ENCODE peak calls at places on chromosomes 12 and 14, in four cellular contexts. S, C, V and T are unnamed samples.
A peak's percentile ranks its signal among the peaks of the same experiment; 100 is the strongest.

GRCh38 chr14:92039073-92039719 is 663 bp downstream of the TRIP11 start:
- DNase-seq in S (peak; percentile 79), C (peak; percentile 35), V (peak; percentile 77), T (peak; percentile 84)

GRCh38 chr12:31232361-31232965 is 93.5 kb downstream of the SINHCAF start:
- DNase-seq in S (no peak), C (no peak), V (no peak), T (no peak)

GRCh38 chr12:47717443-47718193 is 7.7 kb downstream of the ENDOU start:
- DNase-seq in S (peak; percentile 90), C (peak; percentile 76), V (peak; percentile 42), T (peak; percentile 83)

GRCh38 chr14:74825008-74825407 is 50.9 kb downstream of the PROX2 start:
- DNase-seq in S (no peak), C (no peak), V (no peak), T (peak; percentile 65)

GRCh38 chr12:95959107-95959506 is 16.0 kb downstream of the AMDHD1 start:
- DNase-seq in S (no peak), C (no peak), V (peak; percentile 59), T (peak; percentile 16)

GRCh38 chr14:80805136-80805535 is 136.4 kb downstream of the CEP128 start:
- DNase-seq in S (no peak), C (no peak), V (no peak), T (no peak)

GRCh38 chr14:45526715-45527549 is 273.9 kb upstream of the MIS18BP1 start:
- DNase-seq in S (peak; percentile 73), C (peak; percentile 5), V (peak; percentile 63), T (no peak)

GRCh38 chr14:68012861-68013260 is 193.3 kb downstream of the RAD51B start:
- DNase-seq in S (no peak), C (no peak), V (no peak), T (no peak)

GRCh38 chr12:4107436-4107878 is 166.1 kb upstream of the CCND2 start:
- DNase-seq in S (peak; percentile 53), C (peak; percentile 57), V (peak; percentile 55), T (peak; percentile 50)

GRCh38 chr14:46580941-46581671 is 70.5 kb downstream of the RPL10L start:
- DNase-seq in S (peak; percentile 51), C (peak; percentile 3), V (peak; percentile 16), T (peak; percentile 63)

GRCh38 chr14:103803661-103804060 is 43.7 kb downstream of the PPP1R13B start:
- DNase-seq in S (no peak), C (no peak), V (no peak), T (no peak)

GRCh38 chr12:475286-475685 is 15.5 kb downstream of the B4GALNT3 start:
- DNase-seq in S (no peak), C (no peak), V (no peak), T (no peak)

GRCh38 chr14:77707355-77707723 is 484 bp downstream of the ALKBH1 start:
- DNase-seq in S (no peak), C (peak; percentile 26), V (peak; percentile 14), T (peak; percentile 49)

GRCh38 chr12:113720629-113721028 is 245.5 kb downstream of the RBM19 start:
- DNase-seq in S (no peak), C (no peak), V (peak; percentile 23), T (no peak)

GRCh38 chr12:68159681-68160304 is at the start of gene IFNG:
- DNase-seq in S (no peak), C (no peak), V (no peak), T (no peak)

GRCh38 chr14:31320216-31320615 is 100.1 kb downstream of the HEATR5A start:
- DNase-seq in S (no peak), C (no peak), V (no peak), T (no peak)

GRCh38 chr14:31926123-31926522 is 151.0 kb upstream of the ARHGAP5 start:
- DNase-seq in S (no peak), C (peak; percentile 29), V (peak; percentile 87), T (peak; percentile 60)

GRCh38 chr14:98932436-98933325 is 339.3 kb downstream of the BCL11B start:
- DNase-seq in S (no peak), C (no peak), V (no peak), T (no peak)

GRCh38 chr12:7241404-7242005 is 52.0 kb downstream of the PEX5 start:
- DNase-seq in S (no peak), C (peak; percentile 41), V (no peak), T (no peak)

GRCh38 chr12:20376984-20377383 is 8.6 kb downstream of the PDE3A start:
- DNase-seq in S (no peak), C (no peak), V (no peak), T (peak; percentile 60)

GRCh38 chr12:16524378-16524777 is 81.6 kb downstream of the LMO3 start:
- DNase-seq in S (no peak), C (no peak), V (no peak), T (no peak)

GRCh38 chr14:68140111-68140741 is 320.6 kb downstream of the RAD51B start:
- DNase-seq in S (no peak), C (no peak), V (peak; percentile 64), T (peak; percentile 86)

GRCh38 chr14:90788031-90788430 is 28.2 kb downstream of the TTC7B start:
- DNase-seq in S (no peak), C (no peak), V (peak; percentile 20), T (no peak)

GRCh38 chr12:92995258-92995905 is 66.3 kb upstream of the EEA1 start:
- DNase-seq in S (no peak), C (no peak), V (no peak), T (no peak)

GRCh38 chr14:89926709-89927108 is 27.8 kb downstream of the EFCAB11 start:
- DNase-seq in S (no peak), C (no peak), V (peak; percentile 24), T (peak; percentile 55)

GRCh38 chr14:34030864-34031263 is 80.0 kb upstream of the EGLN3 start:
- DNase-seq in S (no peak), C (no peak), V (no peak), T (no peak)
- TF ChIP-seq JUN in S (no peak), C (no peak), V (no peak), T (no peak)

DNA sequence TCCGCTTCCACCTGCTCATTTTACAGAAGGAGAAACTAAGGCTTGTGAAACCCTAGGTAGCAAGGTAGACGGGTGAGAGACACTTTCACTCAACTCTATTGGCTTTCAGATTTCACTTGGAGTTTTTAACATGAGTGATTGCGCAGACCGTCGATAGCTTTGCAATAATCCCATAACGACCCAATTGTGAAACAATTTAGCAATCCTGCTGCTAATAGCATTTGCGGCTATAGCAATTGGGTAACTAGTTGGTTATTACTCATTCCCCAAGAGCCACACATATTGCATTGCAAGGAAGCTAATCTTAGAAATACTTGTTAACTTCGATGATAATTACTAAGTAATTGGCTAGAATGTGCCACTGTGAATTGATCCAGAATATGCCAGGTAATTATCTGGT is 159.9 kb upstream of the NOS1 start:
- DNase-seq in S (no peak), C (no peak), V (no peak), T (no peak)
- TF ChIP-seq EZH2 in S (no peak), C (no peak), V (no peak), T (no peak)

DNA sequence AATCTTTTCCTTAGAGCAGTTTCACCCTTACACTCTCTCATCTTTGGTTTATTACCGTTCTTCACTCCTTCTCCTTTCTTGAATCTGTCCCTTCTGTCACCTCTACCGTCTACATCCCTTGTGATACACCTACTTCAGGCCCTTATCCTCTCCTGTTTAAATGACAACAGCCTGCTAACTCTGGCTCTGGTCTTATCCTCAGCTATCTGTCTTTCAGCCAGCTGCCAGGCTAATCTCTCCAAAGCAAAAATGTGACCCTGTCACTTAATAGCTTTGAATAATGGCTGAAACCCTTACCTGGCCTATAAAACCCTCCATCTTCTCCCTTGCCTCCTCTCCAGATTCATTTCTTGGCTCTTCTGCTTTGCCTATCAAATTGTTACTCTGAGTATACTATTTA is 32.3 kb downstream of the BEST3 start:
- DNase-seq in S (no peak), C (no peak), V (no peak), T (no peak)
- TF ChIP-seq JUN in S (no peak), C (no peak), V (no peak), T (no peak)

GRCh38 chr12:5260591-5261086 is 171.3 kb upstream of the NTF3 start:
- DNase-seq in S (no peak), C (no peak), V (no peak), T (no peak)

GRCh38 chr12:5258966-5259365 is 172.9 kb upstream of the NTF3 start:
- DNase-seq in S (no peak), C (no peak), V (no peak), T (no peak)

GRCh38 chr12:5259523-5259922 is 172.4 kb upstream of the NTF3 start:
- DNase-seq in S (no peak), C (no peak), V (no peak), T (no peak)

GRCh38 chr12:5258498-5258897 is 173.4 kb upstream of the NTF3 start:
- DNase-seq in S (no peak), C (no peak), V (no peak), T (no peak)

DNA sequence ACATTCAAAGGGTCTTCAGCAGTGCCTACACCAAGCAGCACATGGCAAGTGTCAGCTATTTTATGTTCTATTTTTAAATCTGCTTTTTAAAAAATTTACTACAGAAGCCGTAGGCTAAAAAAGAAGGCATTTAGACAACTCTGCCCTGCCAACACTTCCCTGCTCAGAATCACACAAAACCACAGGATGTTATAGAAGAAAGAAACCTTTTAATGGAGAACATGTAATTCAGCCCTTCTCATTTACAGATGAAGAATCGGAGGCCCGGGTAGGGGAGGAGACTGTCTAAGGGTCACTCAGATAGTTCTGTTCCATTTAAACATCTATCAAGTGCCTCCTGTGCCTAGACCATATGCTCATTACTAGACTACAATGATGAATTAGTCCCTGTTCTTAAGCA is 171.8 kb upstream of the NTF3 start:
- DNase-seq in S (no peak), C (no peak), V (no peak), T (no peak)
- TF ChIP-seq EZH2 in S (no peak), C (no peak), V (no peak), T (no peak)

DNA sequence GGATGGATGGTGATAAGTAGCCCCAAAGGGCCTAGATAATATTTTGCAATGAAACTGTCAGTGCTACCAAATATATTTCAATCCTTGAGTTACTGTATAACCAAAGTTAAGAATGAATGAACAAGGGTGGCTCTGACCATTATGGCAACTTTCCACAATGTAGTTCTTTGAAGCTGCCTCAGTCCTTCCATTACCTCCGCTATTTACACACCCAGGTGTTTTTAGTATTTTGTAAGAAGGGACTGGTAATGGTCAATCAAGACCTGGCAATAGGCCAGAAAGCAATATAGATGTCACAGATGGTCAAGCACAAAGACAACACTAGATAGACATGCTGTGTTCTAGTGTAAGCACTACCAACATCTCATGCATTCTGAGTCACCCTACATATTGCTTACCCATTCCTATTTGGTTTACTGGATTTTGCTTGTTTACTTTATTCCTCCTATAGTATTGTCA is 16.3 kb downstream of the DUSP16 start:
- DNase-seq in S (no peak), C (no peak), V (peak; percentile 99), T (no peak)
- TF ChIP-seq JUN in S (no peak), C (no peak), V (peak; percentile 72), T (no peak)